ENCODE peak calls at places on chromosomes 6 and 20, in five cellular contexts. One of them, this sample, is unnamed.

GRCh38 chr20:32450484-32451061 is 92.4 kb downstream of the ASXL1 start:
- DNase-seq in spleen: peak; percentile 64
- DNase-seq in colonic mucosa: no peak
- DNase-seq in IMR-90: no peak
- DNase-seq in HFFc6: no peak
- DNase-seq in this sample: no peak

GRCh38 chr6:54264581-54265272 is 43.5 kb upstream of the TINAG start:
- DNase-seq in spleen: no peak
- DNase-seq in colonic mucosa: no peak
- DNase-seq in IMR-90: peak; percentile 49
- DNase-seq in HFFc6: no peak
- DNase-seq in this sample: no peak

GRCh38 chr20:48667481-48667880 is 160.3 kb downstream of the PREX1 start:
- DNase-seq in spleen: no peak
- DNase-seq in colonic mucosa: no peak
- DNase-seq in IMR-90: no peak
- DNase-seq in HFFc6: no peak
- DNase-seq in this sample: no peak

GRCh38 chr20:16132399-16132798 is 440.8 kb downstream of the KIF16B start:
- DNase-seq in spleen: no peak
- DNase-seq in colonic mucosa: no peak
- DNase-seq in IMR-90: no peak
- DNase-seq in HFFc6: no peak
- DNase-seq in this sample: peak; percentile 24

GRCh38 chr6:26020983-26021349 is 58.4 kb downstream of the TRIM38 start:
- DNase-seq in spleen: peak; percentile 88
- DNase-seq in colonic mucosa: peak; percentile 68
- DNase-seq in IMR-90: peak; percentile 74
- DNase-seq in HFFc6: no peak
- DNase-seq in this sample: peak; percentile 77

GRCh38 chr6:87755697-87756671 is 54.0 kb upstream of the AKIRIN2 start:
- DNase-seq in spleen: no peak
- DNase-seq in colonic mucosa: no peak
- DNase-seq in IMR-90: peak; percentile 17
- DNase-seq in HFFc6: no peak
- DNase-seq in this sample: no peak

GRCh38 chr6:39016831-39017230 is 31.8 kb upstream of the GLP1R start:
- DNase-seq in spleen: no peak
- DNase-seq in colonic mucosa: no peak
- DNase-seq in IMR-90: no peak
- DNase-seq in HFFc6: no peak
- DNase-seq in this sample: no peak

GRCh38 chr20:36988494-36988966 is 37.0 kb upstream of the SAMHD1 start:
- DNase-seq in spleen: no peak
- DNase-seq in colonic mucosa: no peak
- DNase-seq in IMR-90: peak; percentile 58
- DNase-seq in HFFc6: peak; percentile 10
- DNase-seq in this sample: peak; percentile 38

GRCh38 chr6:111477481-111477938 is 5.5 kb downstream of the REV3L start:
- DNase-seq in spleen: no peak
- DNase-seq in colonic mucosa: no peak
- DNase-seq in IMR-90: no peak
- DNase-seq in HFFc6: no peak
- DNase-seq in this sample: no peak

GRCh38 chr6:5457983-5458683 is 196.8 kb downstream of the FARS2 start:
- DNase-seq in spleen: no peak
- DNase-seq in colonic mucosa: no peak
- DNase-seq in IMR-90: no peak
- DNase-seq in HFFc6: no peak
- DNase-seq in this sample: peak; percentile 92

GRCh38 chr6:42030585-42031506 is 19.5 kb upstream of the TAF8 start:
- DNase-seq in spleen: peak; percentile 72
- DNase-seq in colonic mucosa: no peak
- DNase-seq in IMR-90: no peak
- DNase-seq in HFFc6: no peak
- DNase-seq in this sample: no peak

GRCh38 chr6:395432-396125 is 4.0 kb downstream of the IRF4 start:
- DNase-seq in spleen: no peak
- DNase-seq in colonic mucosa: no peak
- DNase-seq in IMR-90: no peak
- DNase-seq in HFFc6: no peak
- DNase-seq in this sample: no peak

GRCh38 chr20:23451956-23452487 is 654 bp downstream of the CST11 start:
- DNase-seq in spleen: no peak
- DNase-seq in colonic mucosa: no peak
- DNase-seq in IMR-90: no peak
- DNase-seq in HFFc6: no peak
- DNase-seq in this sample: no peak

GRCh38 chr6:26033132-26033941 is 53.9 kb upstream of the HFE start:
- DNase-seq in spleen: peak; percentile 94
- DNase-seq in colonic mucosa: peak; percentile 71
- DNase-seq in IMR-90: peak; percentile 99
- DNase-seq in HFFc6: peak; percentile 99
- DNase-seq in this sample: peak; percentile 97

GRCh38 chr20:3565851-3566250 is 95.0 kb downstream of the ATRN start:
- DNase-seq in spleen: no peak
- DNase-seq in colonic mucosa: no peak
- DNase-seq in IMR-90: no peak
- DNase-seq in HFFc6: no peak
- DNase-seq in this sample: no peak

GRCh38 chr20:7220755-7221154 is 453.3 kb downstream of the BMP2 start:
- DNase-seq in spleen: no peak
- DNase-seq in colonic mucosa: no peak
- DNase-seq in IMR-90: no peak
- DNase-seq in HFFc6: no peak
- DNase-seq in this sample: no peak

GRCh38 chr20:7231303-7231702 is 463.8 kb downstream of the BMP2 start:
- DNase-seq in spleen: no peak
- DNase-seq in colonic mucosa: no peak
- DNase-seq in IMR-90: no peak
- DNase-seq in HFFc6: no peak
- DNase-seq in this sample: no peak

DNA sequence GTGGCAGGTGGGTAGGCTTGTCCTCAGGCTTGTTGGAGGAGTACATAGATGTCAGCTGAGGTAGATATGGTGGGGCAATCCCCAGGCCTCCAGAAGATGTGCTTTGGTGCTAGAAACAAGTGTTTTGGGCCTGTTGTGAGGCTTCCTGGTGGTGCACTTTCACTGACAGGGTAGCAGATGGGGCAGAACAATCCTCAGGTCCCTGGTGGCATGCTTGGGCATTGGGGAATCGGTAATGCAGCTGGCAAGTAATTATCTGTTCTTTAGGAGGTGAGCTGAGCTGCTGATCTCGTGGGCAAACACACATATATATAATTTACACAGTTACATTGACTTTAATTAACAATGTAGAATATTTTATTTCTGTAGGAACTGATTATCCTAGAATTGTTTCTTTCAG is 458.7 kb downstream of the BMP2 start:
- DNase-seq in spleen: no peak
- DNase-seq in colonic mucosa: no peak
- DNase-seq in IMR-90: no peak
- DNase-seq in HFFc6: no peak
- DNase-seq in this sample: no peak
- TF ChIP-seq CTCF in spleen: no peak
- TF ChIP-seq CTCF in colonic mucosa: no peak
- TF ChIP-seq CTCF in IMR-90: no peak
- TF ChIP-seq CTCF in HFFc6: no peak
- TF ChIP-seq CTCF in this sample: no peak

GRCh38 chr6:43856005-43856765 is 86.2 kb downstream of the VEGFA start:
- DNase-seq in spleen: no peak
- DNase-seq in colonic mucosa: peak; percentile 43
- DNase-seq in IMR-90: peak; percentile 40
- DNase-seq in HFFc6: no peak
- DNase-seq in this sample: peak; percentile 60
- TF ChIP-seq CTCF in spleen: no peak
- TF ChIP-seq CTCF in colonic mucosa: peak; percentile 45
- TF ChIP-seq CTCF in IMR-90: peak; percentile 29
- TF ChIP-seq CTCF in HFFc6: peak; percentile 67
- TF ChIP-seq CTCF in this sample: peak; percentile 18

GRCh38 chr6:53064726-53065265 is 408 bp upstream of the FBXO9 start:
- DNase-seq in spleen: peak; percentile 99
- DNase-seq in colonic mucosa: peak; percentile 99
- DNase-seq in IMR-90: peak; percentile 97
- DNase-seq in HFFc6: peak; percentile 96
- DNase-seq in this sample: peak; percentile 98
- TF ChIP-seq CTCF in spleen: peak; percentile 48
- TF ChIP-seq CTCF in colonic mucosa: no peak
- TF ChIP-seq CTCF in IMR-90: peak; percentile 2
- TF ChIP-seq CTCF in HFFc6: no peak
- TF ChIP-seq CTCF in this sample: no peak

GRCh38 chr20:56412949-56413348 is 889 bp downstream of the CASS4 start:
- DNase-seq in spleen: no peak
- DNase-seq in colonic mucosa: no peak
- DNase-seq in IMR-90: no peak
- DNase-seq in HFFc6: no peak
- DNase-seq in this sample: no peak

GRCh38 chr20:56412473-56412790 is 372 bp downstream of the CASS4 start:
- DNase-seq in spleen: no peak
- DNase-seq in colonic mucosa: no peak
- DNase-seq in IMR-90: no peak
- DNase-seq in HFFc6: no peak
- DNase-seq in this sample: no peak

GRCh38 chr20:56409521-56409920 is 2.5 kb upstream of the CASS4 start:
- DNase-seq in spleen: no peak
- DNase-seq in colonic mucosa: no peak
- DNase-seq in IMR-90: peak; percentile 94
- DNase-seq in HFFc6: no peak
- DNase-seq in this sample: no peak

GRCh38 chr20:56409946-56410345 is 2.1 kb upstream of the CASS4 start:
- DNase-seq in spleen: no peak
- DNase-seq in colonic mucosa: no peak
- DNase-seq in IMR-90: no peak
- DNase-seq in HFFc6: no peak
- DNase-seq in this sample: no peak

GRCh38 chr20:56411759-56412472 is at the start of gene CASS4:
- DNase-seq in spleen: no peak
- DNase-seq in colonic mucosa: no peak
- DNase-seq in IMR-90: peak; percentile 89
- DNase-seq in HFFc6: no peak
- DNase-seq in this sample: no peak
- TF ChIP-seq CTCF in spleen: no peak
- TF ChIP-seq CTCF in colonic mucosa: no peak
- TF ChIP-seq CTCF in IMR-90: no peak
- TF ChIP-seq CTCF in HFFc6: no peak
- TF ChIP-seq CTCF in this sample: no peak